ENCODE peak calls at places on chromosomes 5 and 9, in four cellular contexts. One of them, this sample, is unnamed.

GRCh38 chr5:458547-459353 is 15.8 kb downstream of the EXOC3 start:
- DNase-seq in choroid plexus epithelial cell: peak; percentile 51
- DNase-seq in adipocyte: peak; percentile 35
- DNase-seq in fibroblast of mammary gland: peak; percentile 64
- DNase-seq in this sample: peak; percentile 64

GRCh38 chr5:176639981-176640380 is 7.3 kb upstream of the TSPAN17 start:
- DNase-seq in choroid plexus epithelial cell: no peak
- DNase-seq in fibroblast of mammary gland: peak; percentile 15
- DNase-seq in adipocyte: peak; percentile 20
- DNase-seq in this sample: no peak

GRCh38 chr5:33788922-33789321 is 102.9 kb downstream of the ADAMTS12 start:
- DNase-seq in fibroblast of mammary gland: peak; percentile 100
- DNase-seq in choroid plexus epithelial cell: peak; percentile 97
- DNase-seq in adipocyte: peak; percentile 88
- DNase-seq in this sample: peak; percentile 98

GRCh38 chr9:90523953-90524352 is 118.7 kb downstream of the DIRAS2 start:
- DNase-seq in choroid plexus epithelial cell: no peak
- DNase-seq in adipocyte: no peak
- DNase-seq in fibroblast of mammary gland: no peak
- DNase-seq in this sample: no peak

GRCh38 chr5:172479034-172479783 is 24.9 kb upstream of the SH3PXD2B start:
- DNase-seq in adipocyte: peak; percentile 95
- DNase-seq in choroid plexus epithelial cell: peak; percentile 94
- DNase-seq in fibroblast of mammary gland: peak; percentile 89
- DNase-seq in this sample: peak; percentile 94

GRCh38 chr9:89606567-89607311 is 1.9 kb downstream of the GADD45G start:
- DNase-seq in adipocyte: peak; percentile 7
- DNase-seq in choroid plexus epithelial cell: peak; percentile 8
- DNase-seq in fibroblast of mammary gland: peak; percentile 49
- DNase-seq in this sample: peak; percentile 12

GRCh38 chr5:157222506-157223230 is 42.0 kb downstream of the ITK start:
- DNase-seq in adipocyte: peak; percentile 27
- DNase-seq in fibroblast of mammary gland: peak; percentile 66
- DNase-seq in choroid plexus epithelial cell: peak; percentile 63
- DNase-seq in this sample: no peak

GRCh38 chr5:131610198-131611063 is 24.6 kb downstream of the RAPGEF6 start:
- DNase-seq in choroid plexus epithelial cell: peak; percentile 89
- DNase-seq in fibroblast of mammary gland: peak; percentile 49
- DNase-seq in adipocyte: peak; percentile 37
- DNase-seq in this sample: peak; percentile 48

GRCh38 chr9:89378541-89378940 is 60.2 kb downstream of the SECISBP2 start:
- DNase-seq in fibroblast of mammary gland: no peak
- DNase-seq in adipocyte: no peak
- DNase-seq in choroid plexus epithelial cell: no peak
- DNase-seq in this sample: no peak

GRCh38 chr9:136947955-136948510 is 3.0 kb downstream of the C8G start:
- DNase-seq in adipocyte: peak; percentile 22
- DNase-seq in fibroblast of mammary gland: peak; percentile 30
- DNase-seq in choroid plexus epithelial cell: peak; percentile 51
- DNase-seq in this sample: peak; percentile 67

GRCh38 chr5:121949885-121950284 is 11.9 kb upstream of the SRFBP1 start:
- DNase-seq in fibroblast of mammary gland: peak; percentile 70
- DNase-seq in adipocyte: peak; percentile 93
- DNase-seq in choroid plexus epithelial cell: peak; percentile 79
- DNase-seq in this sample: peak; percentile 78

GRCh38 chr5:45113726-45114125 is 305.0 kb downstream of the MRPS30 start:
- DNase-seq in adipocyte: no peak
- DNase-seq in choroid plexus epithelial cell: no peak
- DNase-seq in fibroblast of mammary gland: no peak
- DNase-seq in this sample: no peak

GRCh38 chr5:143066556-143067281 is 296.5 kb downstream of the ARHGAP26 start:
- DNase-seq in adipocyte: no peak
- DNase-seq in fibroblast of mammary gland: peak; percentile 74
- DNase-seq in choroid plexus epithelial cell: no peak
- DNase-seq in this sample: no peak

GRCh38 chr9:14395300-14396082 is 81.5 kb upstream of the NFIB start:
- DNase-seq in choroid plexus epithelial cell: no peak
- DNase-seq in fibroblast of mammary gland: no peak
- DNase-seq in adipocyte: no peak
- DNase-seq in this sample: no peak

GRCh38 chr5:43652537-43653302 is 49.7 kb downstream of the NNT start:
- DNase-seq in adipocyte: no peak
- DNase-seq in fibroblast of mammary gland: no peak
- DNase-seq in choroid plexus epithelial cell: no peak
- DNase-seq in this sample: no peak

GRCh38 chr5:91541696-91542095 is 158.6 kb upstream of the ARRDC3 start:
- DNase-seq in choroid plexus epithelial cell: peak; percentile 47
- DNase-seq in fibroblast of mammary gland: peak; percentile 72
- DNase-seq in adipocyte: peak; percentile 34
- DNase-seq in this sample: peak; percentile 18

GRCh38 chr5:149486726-149487635 is 64.3 kb downstream of the CSNK1A1 start:
- DNase-seq in choroid plexus epithelial cell: peak; percentile 82
- DNase-seq in adipocyte: peak; percentile 56
- DNase-seq in fibroblast of mammary gland: peak; percentile 80
- DNase-seq in this sample: peak; percentile 82

GRCh38 chr5:125326114-125326513 is 579.7 kb upstream of the ZNF608 start:
- DNase-seq in fibroblast of mammary gland: peak; percentile 84
- DNase-seq in adipocyte: peak; percentile 81
- DNase-seq in choroid plexus epithelial cell: peak; percentile 90
- DNase-seq in this sample: peak; percentile 88

GRCh38 chr5:160467555-160468418 is 46.1 kb downstream of the PTTG1 start:
- DNase-seq in adipocyte: peak; percentile 90
- DNase-seq in fibroblast of mammary gland: peak; percentile 84
- DNase-seq in choroid plexus epithelial cell: peak; percentile 91
- DNase-seq in this sample: peak; percentile 86

GRCh38 chr5:169904568-169904967 is 75.7 kb downstream of the INSYN2B start:
- DNase-seq in fibroblast of mammary gland: no peak
- DNase-seq in adipocyte: no peak
- DNase-seq in choroid plexus epithelial cell: no peak
- DNase-seq in this sample: no peak

GRCh38 chr9:124164800-124165199 is 92.9 kb upstream of the NEK6 start:
- DNase-seq in choroid plexus epithelial cell: no peak
- DNase-seq in adipocyte: no peak
- DNase-seq in fibroblast of mammary gland: peak; percentile 9
- DNase-seq in this sample: no peak

GRCh38 chr5:2891781-2892180 is 140.3 kb upstream of the IRX2 start:
- DNase-seq in adipocyte: no peak
- DNase-seq in choroid plexus epithelial cell: no peak
- DNase-seq in fibroblast of mammary gland: no peak
- DNase-seq in this sample: no peak

GRCh38 chr9:135093111-135093510 is 5.6 kb downstream of the OLFM1 start:
- DNase-seq in choroid plexus epithelial cell: no peak
- DNase-seq in fibroblast of mammary gland: no peak
- DNase-seq in adipocyte: no peak
- DNase-seq in this sample: no peak

GRCh38 chr5:8766448-8766847 is 779.4 kb downstream of the SEMA5A start:
- DNase-seq in choroid plexus epithelial cell: no peak
- DNase-seq in fibroblast of mammary gland: no peak
- DNase-seq in adipocyte: no peak
- DNase-seq in this sample: no peak

GRCh38 chr5:134387443-134387842 is 16.1 kb downstream of the UBE2B start:
- DNase-seq in choroid plexus epithelial cell: no peak
- DNase-seq in adipocyte: no peak
- DNase-seq in fibroblast of mammary gland: no peak
- DNase-seq in this sample: no peak

GRCh38 chr5:134380367-134380766 is 9.0 kb downstream of the UBE2B start:
- DNase-seq in fibroblast of mammary gland: no peak
- DNase-seq in adipocyte: no peak
- DNase-seq in choroid plexus epithelial cell: no peak
- DNase-seq in this sample: no peak

DNA sequence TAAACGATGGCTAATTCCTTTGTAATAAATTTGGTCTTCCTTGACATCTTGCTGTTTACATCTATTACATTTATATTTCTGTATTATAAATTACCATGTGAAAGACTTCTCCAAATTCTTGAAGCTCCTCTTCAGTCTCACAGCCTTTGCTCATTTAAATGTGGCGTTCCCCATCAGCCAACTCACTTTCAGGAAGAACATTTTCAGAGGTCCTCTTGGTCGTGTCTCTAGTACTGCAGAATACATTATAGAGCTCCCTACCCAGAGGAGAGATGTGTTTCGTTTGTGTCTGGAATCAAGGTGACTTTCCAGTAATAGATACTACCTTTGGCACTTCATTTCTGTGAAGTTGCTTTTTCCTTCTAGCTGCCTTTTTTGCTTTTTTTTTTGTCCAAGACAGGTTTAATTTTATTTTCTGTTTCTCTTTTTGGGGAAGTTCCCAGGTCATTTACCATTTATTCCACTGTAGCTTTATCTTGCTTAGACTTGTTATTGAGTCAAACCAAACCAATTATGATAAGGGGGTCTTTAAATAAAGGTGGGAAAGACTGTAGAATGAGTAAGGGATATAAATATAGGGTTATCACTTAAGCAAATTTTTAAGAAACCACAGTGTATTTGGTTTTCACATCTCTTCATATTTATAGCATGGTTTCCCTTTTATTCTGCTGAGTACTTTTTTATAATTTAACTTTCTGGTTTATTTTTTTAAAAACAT is 12.8 kb downstream of the UBE2B start:
- DNase-seq in fibroblast of mammary gland: no peak
- DNase-seq in adipocyte: no peak
- DNase-seq in choroid plexus epithelial cell: no peak
- DNase-seq in this sample: no peak
- H3K4me3 ChIP-seq in fibroblast of mammary gland: no peak overlapping the region
- H3K4me3 ChIP-seq in adipocyte: no peak overlapping the region
- H3K4me3 ChIP-seq in choroid plexus epithelial cell: no peak overlapping the region
- H3K4me3 ChIP-seq in this sample: no peak overlapping the region

GRCh38 chr5:163880307-163880706 is 374.9 kb downstream of the MAT2B start:
- DNase-seq in fibroblast of mammary gland: peak; percentile 24
- DNase-seq in adipocyte: peak; percentile 80
- DNase-seq in choroid plexus epithelial cell: peak; percentile 85
- DNase-seq in this sample: no peak
- H3K4me3 ChIP-seq in fibroblast of mammary gland: no peak overlapping the region
- H3K4me3 ChIP-seq in adipocyte: no peak overlapping the region
- H3K4me3 ChIP-seq in choroid plexus epithelial cell: no peak overlapping the region
- H3K4me3 ChIP-seq in this sample: no peak overlapping the region

DNA sequence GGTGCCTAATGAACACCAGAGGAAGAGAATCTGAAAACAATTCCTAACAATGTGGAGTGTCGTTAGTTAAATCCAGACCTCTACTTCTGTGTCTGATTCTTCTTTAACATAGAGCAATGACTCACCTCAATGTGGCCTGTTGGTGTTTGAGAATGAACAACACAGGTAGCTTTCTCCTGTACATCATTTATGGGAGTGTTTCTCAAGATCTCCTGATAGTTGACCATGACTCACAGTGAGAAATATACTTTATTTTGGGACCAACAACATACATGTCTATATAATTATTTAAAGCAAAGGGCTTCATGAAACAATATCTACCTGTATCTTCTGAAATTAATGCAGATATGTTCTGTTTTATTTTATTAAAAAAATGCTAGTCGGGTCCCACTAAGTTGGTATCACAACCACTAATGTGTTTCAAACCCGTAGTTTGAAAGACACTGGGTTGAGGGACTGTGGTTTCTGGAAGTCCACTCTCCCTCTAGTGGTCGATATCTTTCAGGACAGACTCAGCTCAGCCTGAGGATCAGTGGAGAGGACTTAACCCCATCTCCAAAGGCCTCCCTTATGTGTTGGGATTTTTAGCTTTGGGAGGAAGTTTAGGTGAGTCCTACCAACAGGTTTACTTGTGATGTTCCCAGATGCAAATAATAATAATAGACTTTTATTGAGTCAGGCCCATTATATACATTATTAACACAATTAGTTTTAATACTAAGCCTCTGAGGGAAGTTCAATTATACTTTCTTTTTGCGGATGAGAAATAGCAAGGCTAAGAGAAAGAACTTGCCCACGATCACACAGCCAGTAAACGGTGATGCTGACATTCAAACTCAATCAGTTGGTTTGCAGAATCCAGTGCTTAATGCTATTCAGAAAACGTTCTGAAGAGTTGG is 70.0 kb upstream of the KLF9 start:
- DNase-seq in adipocyte: peak; percentile 84
- DNase-seq in fibroblast of mammary gland: peak; percentile 93
- DNase-seq in choroid plexus epithelial cell: peak; percentile 95
- DNase-seq in this sample: peak; percentile 72
- H3K4me3 ChIP-seq in adipocyte: no peak overlapping the region
- H3K4me3 ChIP-seq in fibroblast of mammary gland: no peak overlapping the region
- H3K4me3 ChIP-seq in choroid plexus epithelial cell: no peak overlapping the region
- H3K4me3 ChIP-seq in this sample: no peak overlapping the region

GRCh38 chr5:75342836-75343235 is 5.8 kb downstream of the HMGCR start:
- DNase-seq in fibroblast of mammary gland: peak; percentile 43
- DNase-seq in choroid plexus epithelial cell: no peak
- DNase-seq in adipocyte: no peak
- DNase-seq in this sample: peak; percentile 53
- H3K4me3 ChIP-seq in fibroblast of mammary gland: no peak overlapping the region
- H3K4me3 ChIP-seq in choroid plexus epithelial cell: no peak overlapping the region
- H3K4me3 ChIP-seq in adipocyte: no peak overlapping the region
- H3K4me3 ChIP-seq in this sample: no peak overlapping the region

GRCh38 chr9:35615981-35616680 is 2.1 kb downstream of the CD72 start:
- DNase-seq in adipocyte: no peak
- DNase-seq in fibroblast of mammary gland: no peak
- DNase-seq in choroid plexus epithelial cell: no peak
- DNase-seq in this sample: no peak
- H3K4me3 ChIP-seq in adipocyte: no peak overlapping the region
- H3K4me3 ChIP-seq in fibroblast of mammary gland: no peak overlapping the region
- H3K4me3 ChIP-seq in choroid plexus epithelial cell: no peak overlapping the region
- H3K4me3 ChIP-seq in this sample: no peak overlapping the region